ENCODE peak calls at places on chromosomes 1 and 21, in five cellular contexts. One of them, this sample, is unnamed.
A peak's percentile ranks its signal among the peaks of the same experiment; 100 is the strongest.

GRCh38 chr1:19734472-19734999 is 65.2 kb downstream of the TMCO4 start:
- DNase-seq in left lung: no peak
- DNase-seq in B cell: no peak
- DNase-seq in mammary epithelial cell: no peak
- DNase-seq in NCI-H1105: no peak
- DNase-seq in this sample: no peak

GRCh38 chr21:42615924-42616323 is 37.5 kb upstream of the PDE9A start:
- DNase-seq in B cell: no peak
- DNase-seq in left lung: no peak
- DNase-seq in mammary epithelial cell: no peak
- DNase-seq in NCI-H1105: no peak
- DNase-seq in this sample: no peak

GRCh38 chr1:247822060-247822459 is 1.9 kb downstream of the OR14A16 start:
- DNase-seq in NCI-H1105: no peak
- DNase-seq in left lung: no peak
- DNase-seq in B cell: no peak
- DNase-seq in mammary epithelial cell: no peak
- DNase-seq in this sample: no peak

GRCh38 chr1:40868051-40868723 is 6.0 kb upstream of the CITED4 start:
- DNase-seq in left lung: no peak
- DNase-seq in mammary epithelial cell: peak; percentile 89
- DNase-seq in B cell: no peak
- DNase-seq in NCI-H1105: no peak
- DNase-seq in this sample: no peak

GRCh38 chr21:29130234-29130993 is at the start of gene MAP3K7CL:
- DNase-seq in left lung: no peak
- DNase-seq in NCI-H1105: no peak
- DNase-seq in B cell: no peak
- DNase-seq in mammary epithelial cell: peak; percentile 94
- DNase-seq in this sample: no peak

GRCh38 chr1:2175055-2175414 is 19.5 kb downstream of the FAAP20 start:
- DNase-seq in left lung: no peak
- DNase-seq in mammary epithelial cell: no peak
- DNase-seq in NCI-H1105: no peak
- DNase-seq in B cell: no peak
- DNase-seq in this sample: no peak

GRCh38 chr1:234396871-234397270 is 23.6 kb downstream of the COA6 start:
- DNase-seq in left lung: no peak
- DNase-seq in NCI-H1105: no peak
- DNase-seq in mammary epithelial cell: no peak
- DNase-seq in B cell: no peak
- DNase-seq in this sample: no peak

GRCh38 chr1:197130677-197131304 is 15.7 kb downstream of the ASPM start:
- DNase-seq in B cell: no peak
- DNase-seq in left lung: no peak
- DNase-seq in mammary epithelial cell: peak; percentile 24
- DNase-seq in NCI-H1105: no peak
- DNase-seq in this sample: no peak

GRCh38 chr21:41429305-41429704 is 3.3 kb downstream of the MX1 start:
- DNase-seq in B cell: no peak
- DNase-seq in NCI-H1105: no peak
- DNase-seq in mammary epithelial cell: no peak
- DNase-seq in left lung: no peak
- DNase-seq in this sample: no peak

GRCh38 chr21:43196789-43197188 is 28.0 kb downstream of the CRYAA start:
- DNase-seq in left lung: no peak
- DNase-seq in mammary epithelial cell: peak; percentile 92
- DNase-seq in NCI-H1105: no peak
- DNase-seq in B cell: no peak
- DNase-seq in this sample: no peak

GRCh38 chr21:14753466-14754258 is 207.5 kb upstream of the SAMSN1 start:
- DNase-seq in left lung: no peak
- DNase-seq in mammary epithelial cell: no peak
- DNase-seq in B cell: no peak
- DNase-seq in NCI-H1105: no peak
- DNase-seq in this sample: no peak

GRCh38 chr1:78651247-78651646 is 1.6 kb downstream of the IFI44 start:
- DNase-seq in left lung: peak; percentile 56
- DNase-seq in NCI-H1105: no peak
- DNase-seq in B cell: no peak
- DNase-seq in mammary epithelial cell: no peak
- DNase-seq in this sample: no peak

GRCh38 chr1:26533951-26534514 is 4.5 kb downstream of the RPS6KA1 start:
- DNase-seq in mammary epithelial cell: no peak
- DNase-seq in left lung: no peak
- DNase-seq in B cell: no peak
- DNase-seq in NCI-H1105: no peak
- DNase-seq in this sample: no peak

GRCh38 chr1:18041107-18041506 is 66.5 kb upstream of the IGSF21 start:
- DNase-seq in left lung: no peak
- DNase-seq in B cell: peak; percentile 65
- DNase-seq in mammary epithelial cell: no peak
- DNase-seq in NCI-H1105: no peak
- DNase-seq in this sample: no peak

GRCh38 chr1:26994020-26994745 is 691 bp downstream of the TRNP1 start:
- DNase-seq in mammary epithelial cell: no peak
- DNase-seq in B cell: peak; percentile 72
- DNase-seq in left lung: peak; percentile 83
- DNase-seq in NCI-H1105: peak; percentile 23
- DNase-seq in this sample: no peak

GRCh38 chr21:46552865-46553379 is 52.0 kb downstream of the S100B start:
- DNase-seq in left lung: no peak
- DNase-seq in B cell: no peak
- DNase-seq in mammary epithelial cell: no peak
- DNase-seq in NCI-H1105: no peak
- DNase-seq in this sample: no peak